ENCODE peak calls at places on chromosomes 2 and 18, in five cellular contexts. K, H, D, O and Q are unnamed samples.

GRCh38 chr2:60519259-60519863 is 34.1 kb downstream of the BCL11A start:
- DNase-seq in K (no peak), H (no peak), O (no peak), D (no peak), Q (no peak)

GRCh38 chr2:237440819-237441281 is 26.9 kb upstream of the COL6A3 start:
- DNase-seq in K (no peak), H (no peak), D (no peak), O (no peak), Q (no peak)

GRCh38 chr2:217356795-217357194 is 496.9 kb upstream of the TNP1 start:
- DNase-seq in O (no peak), H (no peak), K (no peak), D (no peak), Q (peak; percentile 73)

GRCh38 chr2:12978058-12978835 is 261.5 kb downstream of the TRIB2 start:
- DNase-seq in O (no peak), K (no peak), D (no peak), H (no peak), Q (peak; percentile 20)

GRCh38 chr2:173118385-173118784 is 42.7 kb downstream of the MAP3K20 start:
- DNase-seq in H (no peak), O (no peak), K (no peak), D (no peak), Q (no peak)

GRCh38 chr2:173989160-173989885 is 24.1 kb upstream of the SP3 start:
- DNase-seq in D (no peak), O (no peak), K (no peak), H (no peak), Q (no peak)

GRCh38 chr2:231138699-231139098 is 13.9 kb upstream of the HTR2B start:
- DNase-seq in K (no peak), H (no peak), O (no peak), D (no peak), Q (peak; percentile 18)

GRCh38 chr2:235011929-235012631 is 60.3 kb downstream of the SH3BP4 start:
- DNase-seq in H (peak; percentile 47), K (no peak), D (no peak), O (no peak), Q (no peak)

GRCh38 chr18:34115409-34116081 is 109.2 kb downstream of the NOL4 start:
- DNase-seq in O (peak; percentile 73), K (no peak), H (no peak), D (no peak), Q (peak; percentile 2)

GRCh38 chr18:62105373-62105772 is 81.5 kb downstream of the PIGN start:
- DNase-seq in D (no peak), K (no peak), O (peak; percentile 5), H (no peak), Q (peak; percentile 51)

GRCh38 chr2:197377670-197378069 is 57.2 kb downstream of the SF3B1 start:
- DNase-seq in D (no peak), H (no peak), K (no peak), O (no peak), Q (no peak)
- H3K4me3 ChIP-seq in D (no peak overlapping the region), H (no peak overlapping the region), K (no peak overlapping the region), O (no peak overlapping the region), Q (no peak overlapping the region)

GRCh38 chr2:62467100-62467474 is 38.9 kb downstream of the TMEM17 start:
- DNase-seq in O (no peak), D (no peak), H (no peak), K (no peak), Q (no peak)

GRCh38 chr2:62469114-62469513 is 36.9 kb downstream of the TMEM17 start:
- DNase-seq in D (no peak), K (no peak), H (no peak), O (no peak), Q (no peak)

GRCh38 chr2:62465741-62466500 is 40.1 kb downstream of the TMEM17 start:
- DNase-seq in H (no peak), D (no peak), K (no peak), O (no peak), Q (no peak)

GRCh38 chr2:62466501-62466854 is 39.5 kb downstream of the TMEM17 start:
- DNase-seq in D (no peak), H (no peak), O (no peak), K (no peak), Q (no peak)

GRCh38 chr2:62467475-62468321 is 38.3 kb downstream of the TMEM17 start:
- DNase-seq in O (peak; percentile 82), K (peak; percentile 41), D (no peak), H (no peak), Q (peak; percentile 82)
- TF ChIP-seq CTCF in O (peak; percentile 24), K (no peak), D (no peak), H (no peak), Q (peak; percentile 42)

GRCh38 chr2:46939596-46940359 is 24.2 kb upstream of the MCFD2 start:
- DNase-seq in K (no peak), O (no peak), D (peak; percentile 62), H (no peak), Q (no peak)
- H3K4me3 ChIP-seq in K (peak overlapping the region; percentile 92), O (peak overlapping the region; percentile 6), D (peak overlapping the region; percentile 64), H (peak overlapping the region; percentile 93), Q (no peak overlapping the region)

GRCh38 chr2:215272918-215273317 is 38.9 kb upstream of the ATIC start:
- DNase-seq in H (no peak), D (no peak), O (no peak), K (no peak), Q (no peak)

GRCh38 chr2:215270118-215270451 is 41.8 kb upstream of the ATIC start:
- DNase-seq in O (no peak), D (no peak), H (no peak), K (no peak), Q (no peak)

GRCh38 chr2:215271466-215271865 is 40.4 kb upstream of the ATIC start:
- DNase-seq in H (no peak), O (no peak), K (no peak), D (no peak), Q (no peak)

GRCh38 chr2:215264374-215264773 is 47.5 kb upstream of the ATIC start:
- DNase-seq in O (no peak), K (no peak), D (no peak), H (no peak), Q (no peak)

DNA sequence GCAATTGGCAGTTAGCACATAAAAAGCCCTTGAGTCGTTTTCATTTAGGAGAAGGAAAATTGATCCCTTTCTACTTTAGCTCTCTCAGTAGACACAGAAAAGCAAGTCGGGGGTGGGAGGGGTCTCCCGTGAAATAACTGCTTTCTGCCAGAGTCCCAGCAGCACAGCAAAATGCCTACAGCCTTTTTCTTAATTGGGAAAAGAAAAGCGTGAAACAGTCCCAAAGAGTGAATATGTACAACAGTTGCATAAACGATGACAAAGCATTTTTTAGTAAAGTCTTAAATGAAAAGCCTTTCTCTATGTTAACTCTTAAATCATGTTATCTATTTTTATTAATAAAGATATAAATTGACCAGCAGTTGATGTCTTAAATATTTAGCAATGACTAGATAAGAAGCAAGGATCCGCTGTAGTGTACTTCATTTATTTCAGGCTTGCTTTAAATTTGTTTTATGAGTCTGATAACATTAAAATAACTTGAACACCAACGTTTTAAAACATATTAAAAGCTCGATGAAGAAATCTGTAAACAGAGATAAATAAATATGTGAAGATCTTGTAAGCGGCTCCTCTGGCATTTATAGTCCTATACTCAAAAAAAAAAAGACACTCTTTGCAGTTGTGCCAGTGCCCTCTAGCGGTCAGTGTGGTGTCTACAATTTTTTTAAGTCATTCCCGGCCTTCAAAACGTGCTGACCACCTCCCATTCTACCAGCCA is 42.3 kb upstream of the ATIC start:
- DNase-seq in H (no peak), K (peak; percentile 29), O (peak; percentile 80), D (peak; percentile 72), Q (peak; percentile 92)
- TF ChIP-seq CTCF in H (peak; percentile 72), K (peak; percentile 88), O (peak; percentile 75), D (peak; percentile 85), Q (peak; percentile 78)

GRCh38 chr18:35467624-35468016 is 30.1 kb downstream of the INO80C start:
- DNase-seq in H (no peak), D (no peak), O (no peak), K (no peak), Q (no peak)
- H3K4me3 ChIP-seq in H (no peak overlapping the region), D (no peak overlapping the region), O (no peak overlapping the region), K (no peak overlapping the region), Q (no peak overlapping the region)